ENCODE peak calls at places on chromosome 15, in nine cellular contexts. One of them, this sample, is unnamed.

GRCh38 chr15:39333393-39333792 is 247.5 kb upstream of the THBS1 start:
- DNase-seq in ELF-1: no peak
- DNase-seq in RKO: no peak
- DNase-seq in effector memory CD8-positive, alpha-beta T cell: no peak
- DNase-seq in choroid plexus epithelial cell: no peak
- DNase-seq in Ammon's horn: no peak
- DNase-seq in C1 segment of cervical spinal cord: no peak
- DNase-seq in NAMALWA: no peak
- DNase-seq in T-helper 9 cell: no peak
- DNase-seq in this sample: no peak

GRCh38 chr15:69723404-69724097 is 270.9 kb downstream of the RPLP1 start:
- DNase-seq in RKO: no peak
- DNase-seq in Ammon's horn: no peak
- DNase-seq in choroid plexus epithelial cell: no peak
- DNase-seq in T-helper 9 cell: no peak
- DNase-seq in effector memory CD8-positive, alpha-beta T cell: no peak
- DNase-seq in C1 segment of cervical spinal cord: no peak
- DNase-seq in NAMALWA: no peak
- DNase-seq in ELF-1: no peak
- DNase-seq in this sample: no peak

GRCh38 chr15:92123848-92124631 is 269.6 kb upstream of the ST8SIA2 start:
- DNase-seq in T-helper 9 cell: no peak
- DNase-seq in effector memory CD8-positive, alpha-beta T cell: no peak
- DNase-seq in RKO: no peak
- DNase-seq in NAMALWA: no peak
- DNase-seq in ELF-1: peak
- DNase-seq in choroid plexus epithelial cell: no peak
- DNase-seq in C1 segment of cervical spinal cord: no peak
- DNase-seq in Ammon's horn: peak
- DNase-seq in this sample: no peak

GRCh38 chr15:81820236-81820635 is 225.6 kb downstream of the MEX3B start:
- DNase-seq in C1 segment of cervical spinal cord: no peak
- DNase-seq in RKO: no peak
- DNase-seq in Ammon's horn: no peak
- DNase-seq in ELF-1: no peak
- DNase-seq in effector memory CD8-positive, alpha-beta T cell: no peak
- DNase-seq in choroid plexus epithelial cell: peak
- DNase-seq in T-helper 9 cell: no peak
- DNase-seq in NAMALWA: no peak
- DNase-seq in this sample: no peak

GRCh38 chr15:89675606-89676005 is 3.6 kb downstream of the PLIN1 start:
- DNase-seq in ELF-1: no peak
- DNase-seq in choroid plexus epithelial cell: no peak
- DNase-seq in Ammon's horn: no peak
- DNase-seq in RKO: no peak
- DNase-seq in C1 segment of cervical spinal cord: no peak
- DNase-seq in NAMALWA: no peak
- DNase-seq in T-helper 9 cell: no peak
- DNase-seq in effector memory CD8-positive, alpha-beta T cell: no peak
- DNase-seq in this sample: no peak

GRCh38 chr15:40893019-40893723 is 1.1 kb upstream of the VPS18 start:
- DNase-seq in Ammon's horn: no peak
- DNase-seq in ELF-1: no peak
- DNase-seq in NAMALWA: no peak
- DNase-seq in T-helper 9 cell: no peak
- DNase-seq in choroid plexus epithelial cell: no peak
- DNase-seq in effector memory CD8-positive, alpha-beta T cell: peak
- DNase-seq in RKO: no peak
- DNase-seq in C1 segment of cervical spinal cord: no peak
- DNase-seq in this sample: no peak

GRCh38 chr15:23411841-23412240 is 35.2 kb downstream of the GOLGA6L2 start:
- DNase-seq in NAMALWA: no peak
- DNase-seq in C1 segment of cervical spinal cord: no peak
- DNase-seq in Ammon's horn: no peak
- DNase-seq in T-helper 9 cell: no peak
- DNase-seq in ELF-1: no peak
- DNase-seq in effector memory CD8-positive, alpha-beta T cell: no peak
- DNase-seq in RKO: no peak
- DNase-seq in choroid plexus epithelial cell: no peak
- DNase-seq in this sample: no peak

GRCh38 chr15:92848852-92849598 is 51.1 kb upstream of the CHD2 start:
- DNase-seq in RKO: no peak
- DNase-seq in Ammon's horn: no peak
- DNase-seq in C1 segment of cervical spinal cord: no peak
- DNase-seq in NAMALWA: peak
- DNase-seq in ELF-1: no peak
- DNase-seq in choroid plexus epithelial cell: peak
- DNase-seq in T-helper 9 cell: peak
- DNase-seq in effector memory CD8-positive, alpha-beta T cell: no peak
- DNase-seq in this sample: peak

GRCh38 chr15:77851696-77852095 is 219.0 kb upstream of the LINGO1 start:
- DNase-seq in effector memory CD8-positive, alpha-beta T cell: no peak
- DNase-seq in RKO: no peak
- DNase-seq in Ammon's horn: peak
- DNase-seq in choroid plexus epithelial cell: no peak
- DNase-seq in NAMALWA: no peak
- DNase-seq in ELF-1: no peak
- DNase-seq in C1 segment of cervical spinal cord: peak
- DNase-seq in T-helper 9 cell: no peak
- DNase-seq in this sample: no peak

GRCh38 chr15:93846148-93846547 is 385.2 kb upstream of the MCTP2 start:
- DNase-seq in choroid plexus epithelial cell: no peak
- DNase-seq in RKO: no peak
- DNase-seq in C1 segment of cervical spinal cord: no peak
- DNase-seq in effector memory CD8-positive, alpha-beta T cell: no peak
- DNase-seq in Ammon's horn: no peak
- DNase-seq in ELF-1: no peak
- DNase-seq in T-helper 9 cell: no peak
- DNase-seq in NAMALWA: no peak
- DNase-seq in this sample: no peak

GRCh38 chr15:42073418-42073817 is 20.9 kb downstream of the PLA2G4D start:
- DNase-seq in NAMALWA: no peak
- DNase-seq in effector memory CD8-positive, alpha-beta T cell: no peak
- DNase-seq in RKO: peak
- DNase-seq in Ammon's horn: no peak
- DNase-seq in T-helper 9 cell: no peak
- DNase-seq in choroid plexus epithelial cell: no peak
- DNase-seq in C1 segment of cervical spinal cord: no peak
- DNase-seq in ELF-1: no peak
- DNase-seq in this sample: no peak

GRCh38 chr15:68298882-68299381 is 21.4 kb downstream of the FEM1B start:
- DNase-seq in RKO: no peak
- DNase-seq in choroid plexus epithelial cell: peak
- DNase-seq in NAMALWA: peak
- DNase-seq in C1 segment of cervical spinal cord: no peak
- DNase-seq in T-helper 9 cell: no peak
- DNase-seq in effector memory CD8-positive, alpha-beta T cell: no peak
- DNase-seq in Ammon's horn: peak
- DNase-seq in ELF-1: no peak
- DNase-seq in this sample: no peak

GRCh38 chr15:69595009-69595825 is 142.6 kb downstream of the RPLP1 start:
- DNase-seq in effector memory CD8-positive, alpha-beta T cell: no peak
- DNase-seq in ELF-1: no peak
- DNase-seq in RKO: no peak
- DNase-seq in choroid plexus epithelial cell: no peak
- DNase-seq in Ammon's horn: peak
- DNase-seq in C1 segment of cervical spinal cord: peak
- DNase-seq in NAMALWA: no peak
- DNase-seq in T-helper 9 cell: no peak
- DNase-seq in this sample: no peak

GRCh38 chr15:45253330-45253729 is 1.3 kb downstream of the SLC28A2 start:
- DNase-seq in T-helper 9 cell: no peak
- DNase-seq in C1 segment of cervical spinal cord: no peak
- DNase-seq in ELF-1: peak
- DNase-seq in NAMALWA: peak
- DNase-seq in choroid plexus epithelial cell: peak
- DNase-seq in Ammon's horn: no peak
- DNase-seq in RKO: peak
- DNase-seq in effector memory CD8-positive, alpha-beta T cell: no peak
- DNase-seq in this sample: no peak

GRCh38 chr15:79431636-79432344 is at the start of gene MINAR1:
- DNase-seq in choroid plexus epithelial cell: peak
- DNase-seq in ELF-1: peak
- DNase-seq in Ammon's horn: no peak
- DNase-seq in RKO: no peak
- DNase-seq in NAMALWA: no peak
- DNase-seq in C1 segment of cervical spinal cord: no peak
- DNase-seq in effector memory CD8-positive, alpha-beta T cell: no peak
- DNase-seq in T-helper 9 cell: no peak
- DNase-seq in this sample: no peak

GRCh38 chr15:57610130-57610529 is 18.4 kb downstream of the MYZAP start:
- DNase-seq in effector memory CD8-positive, alpha-beta T cell: no peak
- DNase-seq in C1 segment of cervical spinal cord: no peak
- DNase-seq in T-helper 9 cell: no peak
- DNase-seq in NAMALWA: no peak
- DNase-seq in ELF-1: no peak
- DNase-seq in choroid plexus epithelial cell: peak
- DNase-seq in Ammon's horn: no peak
- DNase-seq in RKO: peak
- DNase-seq in this sample: no peak

GRCh38 chr15:77738038-77738370 is 105.3 kb upstream of the LINGO1 start:
- DNase-seq in effector memory CD8-positive, alpha-beta T cell: no peak
- DNase-seq in Ammon's horn: no peak
- DNase-seq in C1 segment of cervical spinal cord: no peak
- DNase-seq in ELF-1: no peak
- DNase-seq in NAMALWA: no peak
- DNase-seq in T-helper 9 cell: no peak
- DNase-seq in RKO: no peak
- DNase-seq in choroid plexus epithelial cell: no peak
- DNase-seq in this sample: no peak

GRCh38 chr15:92510163-92510882 is 116.6 kb downstream of the ST8SIA2 start:
- DNase-seq in RKO: no peak
- DNase-seq in C1 segment of cervical spinal cord: no peak
- DNase-seq in choroid plexus epithelial cell: no peak
- DNase-seq in ELF-1: peak
- DNase-seq in Ammon's horn: no peak
- DNase-seq in effector memory CD8-positive, alpha-beta T cell: no peak
- DNase-seq in T-helper 9 cell: no peak
- DNase-seq in NAMALWA: no peak
- DNase-seq in this sample: no peak

GRCh38 chr15:67185621-67186225 is 68.7 kb downstream of the AAGAB start:
- DNase-seq in C1 segment of cervical spinal cord: no peak
- DNase-seq in T-helper 9 cell: no peak
- DNase-seq in NAMALWA: no peak
- DNase-seq in RKO: no peak
- DNase-seq in choroid plexus epithelial cell: peak
- DNase-seq in ELF-1: no peak
- DNase-seq in effector memory CD8-positive, alpha-beta T cell: peak
- DNase-seq in Ammon's horn: no peak
- DNase-seq in this sample: no peak

GRCh38 chr15:77702211-77702957 is 69.7 kb upstream of the LINGO1 start:
- DNase-seq in C1 segment of cervical spinal cord: no peak
- DNase-seq in effector memory CD8-positive, alpha-beta T cell: no peak
- DNase-seq in Ammon's horn: no peak
- DNase-seq in NAMALWA: peak
- DNase-seq in choroid plexus epithelial cell: peak
- DNase-seq in T-helper 9 cell: no peak
- DNase-seq in RKO: peak
- DNase-seq in ELF-1: peak
- DNase-seq in this sample: no peak

GRCh38 chr15:56672721-56673120 is 60.6 kb downstream of the ZNF280D start:
- DNase-seq in T-helper 9 cell: no peak
- DNase-seq in choroid plexus epithelial cell: peak
- DNase-seq in effector memory CD8-positive, alpha-beta T cell: no peak
- DNase-seq in NAMALWA: no peak
- DNase-seq in Ammon's horn: no peak
- DNase-seq in C1 segment of cervical spinal cord: no peak
- DNase-seq in RKO: no peak
- DNase-seq in ELF-1: no peak
- DNase-seq in this sample: no peak

GRCh38 chr15:62847900-62848489 is 194.6 kb upstream of the TPM1 start:
- DNase-seq in C1 segment of cervical spinal cord: peak
- DNase-seq in T-helper 9 cell: peak
- DNase-seq in choroid plexus epithelial cell: peak
- DNase-seq in RKO: peak
- DNase-seq in NAMALWA: peak
- DNase-seq in ELF-1: peak
- DNase-seq in effector memory CD8-positive, alpha-beta T cell: peak
- DNase-seq in Ammon's horn: peak
- DNase-seq in this sample: peak

GRCh38 chr15:45644437-45644836 is 9.6 kb downstream of the SQOR start:
- DNase-seq in RKO: no peak
- DNase-seq in Ammon's horn: no peak
- DNase-seq in choroid plexus epithelial cell: no peak
- DNase-seq in T-helper 9 cell: no peak
- DNase-seq in C1 segment of cervical spinal cord: no peak
- DNase-seq in effector memory CD8-positive, alpha-beta T cell: no peak
- DNase-seq in ELF-1: no peak
- DNase-seq in NAMALWA: no peak
- DNase-seq in this sample: no peak

GRCh38 chr15:87207945-87208580 is 1048.5 kb downstream of the NTRK3 start:
- DNase-seq in ELF-1: no peak
- DNase-seq in C1 segment of cervical spinal cord: no peak
- DNase-seq in RKO: peak
- DNase-seq in T-helper 9 cell: no peak
- DNase-seq in NAMALWA: no peak
- DNase-seq in choroid plexus epithelial cell: peak
- DNase-seq in Ammon's horn: no peak
- DNase-seq in effector memory CD8-positive, alpha-beta T cell: no peak
- DNase-seq in this sample: no peak

This sample was measured in effector CD4-positive, alpha-beta T cell.